ENCODE peak calls at places on chromosomes 3 and 15, in four cellular contexts. One of them, this sample, is unnamed.

GRCh38 chr3:119013951-119014350 is 20.7 kb downstream of the IGSF11 start:
- DNase-seq in NCI-H1417: no peak
- DNase-seq in neural crest cell: no peak
- DNase-seq in ovary: no peak
- DNase-seq in this sample: no peak

GRCh38 chr3:55984631-55985030 is 483.6 kb downstream of the ERC2 start:
- DNase-seq in NCI-H1417: no peak
- DNase-seq in neural crest cell: no peak
- DNase-seq in ovary: no peak
- DNase-seq in this sample: no peak

GRCh38 chr3:178117641-178118040 is 418.6 kb upstream of the KCNMB2 start:
- DNase-seq in NCI-H1417: no peak
- DNase-seq in neural crest cell: no peak
- DNase-seq in ovary: no peak
- DNase-seq in this sample: no peak

GRCh38 chr3:125023833-125024560 is 31.8 kb downstream of the HEG1 start:
- DNase-seq in NCI-H1417: peak
- DNase-seq in neural crest cell: no peak
- DNase-seq in ovary: no peak
- DNase-seq in this sample: no peak

GRCh38 chr3:138174421-138175122 is at the start of gene DBR1:
- DNase-seq in NCI-H1417: peak
- DNase-seq in neural crest cell: peak
- DNase-seq in ovary: peak
- DNase-seq in this sample: peak

GRCh38 chr3:117887896-117888295 is 1146.8 kb downstream of the IGSF11 start:
- DNase-seq in NCI-H1417: no peak
- DNase-seq in neural crest cell: no peak
- DNase-seq in ovary: no peak
- DNase-seq in this sample: no peak

GRCh38 chr3:180979949-180980348 is 9.6 kb downstream of the DNAJC19 start:
- DNase-seq in NCI-H1417: no peak
- DNase-seq in neural crest cell: no peak
- DNase-seq in ovary: no peak
- DNase-seq in this sample: no peak

GRCh38 chr3:168540726-168541125 is 445.0 kb upstream of the GOLIM4 start:
- DNase-seq in NCI-H1417: no peak
- DNase-seq in neural crest cell: no peak
- DNase-seq in ovary: no peak
- DNase-seq in this sample: no peak

GRCh38 chr15:70101459-70102113 is 3.9 kb upstream of the TLE3 start:
- DNase-seq in NCI-H1417: peak
- DNase-seq in neural crest cell: peak
- DNase-seq in ovary: peak
- DNase-seq in this sample: peak

GRCh38 chr3:150450906-150451305 is 42.8 kb downstream of the TSC22D2 start:
- DNase-seq in NCI-H1417: no peak
- DNase-seq in neural crest cell: no peak
- DNase-seq in ovary: no peak
- DNase-seq in this sample: no peak

GRCh38 chr15:56821721-56822425 is 88.6 kb upstream of the ZNF280D start:
- DNase-seq in NCI-H1417: peak
- DNase-seq in neural crest cell: peak
- DNase-seq in ovary: peak
- DNase-seq in this sample: peak